ENCODE peak calls at places on chromosomes 13 and 19, in four cellular contexts. One of them, this sample, is unnamed.

GRCh38 chr13:29125934-29126424 is 305.8 kb downstream of the MTUS2 start:
- DNase-seq in GM13977: peak
- DNase-seq in WTC11: no peak
- DNase-seq in CD4-positive, alpha-beta T cell: no peak
- DNase-seq in this sample: peak

GRCh38 chr19:28697308-28697707 is 515.6 kb downstream of the UQCRFS1 start:
- DNase-seq in GM13977: no peak
- DNase-seq in WTC11: no peak
- DNase-seq in CD4-positive, alpha-beta T cell: no peak
- DNase-seq in this sample: no peak

GRCh38 chr13:33401238-33401637 is 115.7 kb upstream of the STARD13 start:
- DNase-seq in CD4-positive, alpha-beta T cell: no peak
- DNase-seq in WTC11: no peak
- DNase-seq in GM13977: no peak
- DNase-seq in this sample: no peak

GRCh38 chr13:102582256-102582655 is 14.5 kb upstream of the TPP2 start:
- DNase-seq in WTC11: no peak
- DNase-seq in CD4-positive, alpha-beta T cell: no peak
- DNase-seq in GM13977: no peak
- DNase-seq in this sample: no peak

GRCh38 chr13:105894711-105895110 is 640.8 kb downstream of the EFNB2 start:
- DNase-seq in CD4-positive, alpha-beta T cell: no peak
- DNase-seq in GM13977: no peak
- DNase-seq in WTC11: no peak
- DNase-seq in this sample: no peak

GRCh38 chr13:114148521-114148855 is 16.1 kb upstream of the RASA3 start:
- DNase-seq in WTC11: no peak
- DNase-seq in CD4-positive, alpha-beta T cell: peak
- DNase-seq in GM13977: peak
- DNase-seq in this sample: peak

GRCh38 chr13:62431852-62432251 is 1016.2 kb upstream of the PCDH20 start:
- DNase-seq in CD4-positive, alpha-beta T cell: no peak
- DNase-seq in GM13977: no peak
- DNase-seq in WTC11: no peak
- DNase-seq in this sample: no peak

GRCh38 chr13:113151745-113152707 is 6.4 kb upstream of the PROZ start:
- DNase-seq in WTC11: no peak
- DNase-seq in CD4-positive, alpha-beta T cell: no peak
- DNase-seq in GM13977: peak
- DNase-seq in this sample: peak

GRCh38 chr13:24252136-24252535 is 57.2 kb upstream of the C1QTNF9 start:
- DNase-seq in WTC11: no peak
- DNase-seq in GM13977: no peak
- DNase-seq in CD4-positive, alpha-beta T cell: no peak
- DNase-seq in this sample: no peak

GRCh38 chr19:10259162-10259905 is 7.3 kb downstream of the MRPL4 start:
- DNase-seq in WTC11: peak
- DNase-seq in GM13977: peak
- DNase-seq in CD4-positive, alpha-beta T cell: peak
- DNase-seq in this sample: peak

GRCh38 chr13:111961236-111961635 is 105.7 kb upstream of the SOX1 start:
- DNase-seq in WTC11: no peak
- DNase-seq in GM13977: no peak
- DNase-seq in CD4-positive, alpha-beta T cell: no peak
- DNase-seq in this sample: no peak

GRCh38 chr13:113777311-113778260 is 18.6 kb downstream of the TMEM255B start:
- DNase-seq in WTC11: peak
- DNase-seq in CD4-positive, alpha-beta T cell: no peak
- DNase-seq in GM13977: no peak
- DNase-seq in this sample: no peak

GRCh38 chr13:109345433-109345941 is 440.9 kb downstream of the IRS2 start:
- DNase-seq in GM13977: no peak
- DNase-seq in CD4-positive, alpha-beta T cell: no peak
- DNase-seq in WTC11: no peak
- DNase-seq in this sample: no peak

GRCh38 chr19:49255674-49256073 is 69.3 kb downstream of the SLC6A16 start:
- DNase-seq in CD4-positive, alpha-beta T cell: no peak
- DNase-seq in WTC11: no peak
- DNase-seq in GM13977: no peak
- DNase-seq in this sample: no peak

GRCh38 chr13:98771838-98772611 is 19.6 kb upstream of the SLC15A1 start:
- DNase-seq in WTC11: no peak
- DNase-seq in GM13977: no peak
- DNase-seq in CD4-positive, alpha-beta T cell: no peak
- DNase-seq in this sample: no peak

GRCh38 chr13:101289764-101290163 is 126.5 kb downstream of the NALCN start:
- DNase-seq in WTC11: peak
- DNase-seq in GM13977: no peak
- DNase-seq in CD4-positive, alpha-beta T cell: no peak
- DNase-seq in this sample: no peak

GRCh38 chr13:89554801-89555200 is 1792.7 kb upstream of the MIR17HG start:
- DNase-seq in CD4-positive, alpha-beta T cell: no peak
- DNase-seq in GM13977: no peak
- DNase-seq in WTC11: no peak
- DNase-seq in this sample: no peak

GRCh38 chr19:38656171-38656981 is 8.9 kb downstream of the ACTN4 start:
- DNase-seq in CD4-positive, alpha-beta T cell: no peak
- DNase-seq in GM13977: no peak
- DNase-seq in WTC11: no peak
- DNase-seq in this sample: no peak

GRCh38 chr19:48487944-48488343 is 18.8 kb downstream of the CYTH2 start:
- DNase-seq in WTC11: no peak
- DNase-seq in GM13977: no peak
- DNase-seq in CD4-positive, alpha-beta T cell: no peak
- DNase-seq in this sample: no peak

GRCh38 chr13:108154421-108154858 is 60.9 kb downstream of the LIG4 start:
- DNase-seq in WTC11: no peak
- DNase-seq in GM13977: no peak
- DNase-seq in CD4-positive, alpha-beta T cell: no peak
- DNase-seq in this sample: no peak

GRCh38 chr13:38674208-38674607 is 12.7 kb upstream of the FREM2 start:
- DNase-seq in WTC11: no peak
- DNase-seq in CD4-positive, alpha-beta T cell: no peak
- DNase-seq in GM13977: no peak
- DNase-seq in this sample: no peak

GRCh38 chr13:111526922-111527321 is 206.5 kb downstream of the TEX29 start:
- DNase-seq in CD4-positive, alpha-beta T cell: no peak
- DNase-seq in GM13977: no peak
- DNase-seq in WTC11: no peak
- DNase-seq in this sample: no peak

GRCh38 chr19:55398200-55398947 is 9.2 kb downstream of the UBE2S start:
- DNase-seq in GM13977: peak
- DNase-seq in CD4-positive, alpha-beta T cell: no peak
- DNase-seq in WTC11: no peak
- DNase-seq in this sample: peak

GRCh38 chr13:45472171-45472705 is 7.5 kb downstream of the COG3 start:
- DNase-seq in WTC11: no peak
- DNase-seq in GM13977: no peak
- DNase-seq in CD4-positive, alpha-beta T cell: no peak
- DNase-seq in this sample: no peak

GRCh38 chr19:6586726-6587092 is 4.2 kb downstream of the CD70 start:
- DNase-seq in WTC11: no peak
- DNase-seq in GM13977: no peak
- DNase-seq in CD4-positive, alpha-beta T cell: no peak
- DNase-seq in this sample: no peak

GRCh38 chr13:43767351-43767901 is 19.3 kb downstream of the ENOX1 start:
- DNase-seq in GM13977: no peak
- DNase-seq in WTC11: no peak
- DNase-seq in CD4-positive, alpha-beta T cell: no peak
- DNase-seq in this sample: no peak

GRCh38 chr13:91406619-91407018 is 8.2 kb downstream of the GPC5 start:
- DNase-seq in GM13977: peak
- DNase-seq in CD4-positive, alpha-beta T cell: no peak
- DNase-seq in WTC11: peak
- DNase-seq in this sample: peak

GRCh38 chr19:38679839-38680238 is 32.4 kb downstream of the ACTN4 start:
- DNase-seq in WTC11: no peak
- DNase-seq in CD4-positive, alpha-beta T cell: no peak
- DNase-seq in GM13977: no peak
- DNase-seq in this sample: no peak

GRCh38 chr13:98643479-98643878 is 66.6 kb upstream of the STK24 start:
- DNase-seq in GM13977: no peak
- DNase-seq in WTC11: no peak
- DNase-seq in CD4-positive, alpha-beta T cell: no peak
- DNase-seq in this sample: no peak

GRCh38 chr13:99220199-99220931 is 19.7 kb downstream of the UBAC2 start:
- DNase-seq in GM13977: no peak
- DNase-seq in CD4-positive, alpha-beta T cell: no peak
- DNase-seq in WTC11: no peak
- DNase-seq in this sample: no peak

GRCh38 chr13:114115796-114116195 is 16.6 kb downstream of the RASA3 start:
- DNase-seq in GM13977: no peak
- DNase-seq in WTC11: no peak
- DNase-seq in CD4-positive, alpha-beta T cell: peak
- DNase-seq in this sample: no peak

GRCh38 chr19:48490980-48491792 is 20.4 kb downstream of the LMTK3 start:
- DNase-seq in CD4-positive, alpha-beta T cell: peak
- DNase-seq in WTC11: peak
- DNase-seq in GM13977: peak
- DNase-seq in this sample: peak

GRCh38 chr19:48990400-48990799 is 2.7 kb downstream of the GYS1 start:
- DNase-seq in CD4-positive, alpha-beta T cell: no peak
- DNase-seq in GM13977: no peak
- DNase-seq in WTC11: no peak
- DNase-seq in this sample: no peak

GRCh38 chr13:23822252-23822824 is 66.9 kb downstream of the MIPEP start:
- DNase-seq in CD4-positive, alpha-beta T cell: no peak
- DNase-seq in WTC11: no peak
- DNase-seq in GM13977: no peak
- DNase-seq in this sample: no peak

DNA sequence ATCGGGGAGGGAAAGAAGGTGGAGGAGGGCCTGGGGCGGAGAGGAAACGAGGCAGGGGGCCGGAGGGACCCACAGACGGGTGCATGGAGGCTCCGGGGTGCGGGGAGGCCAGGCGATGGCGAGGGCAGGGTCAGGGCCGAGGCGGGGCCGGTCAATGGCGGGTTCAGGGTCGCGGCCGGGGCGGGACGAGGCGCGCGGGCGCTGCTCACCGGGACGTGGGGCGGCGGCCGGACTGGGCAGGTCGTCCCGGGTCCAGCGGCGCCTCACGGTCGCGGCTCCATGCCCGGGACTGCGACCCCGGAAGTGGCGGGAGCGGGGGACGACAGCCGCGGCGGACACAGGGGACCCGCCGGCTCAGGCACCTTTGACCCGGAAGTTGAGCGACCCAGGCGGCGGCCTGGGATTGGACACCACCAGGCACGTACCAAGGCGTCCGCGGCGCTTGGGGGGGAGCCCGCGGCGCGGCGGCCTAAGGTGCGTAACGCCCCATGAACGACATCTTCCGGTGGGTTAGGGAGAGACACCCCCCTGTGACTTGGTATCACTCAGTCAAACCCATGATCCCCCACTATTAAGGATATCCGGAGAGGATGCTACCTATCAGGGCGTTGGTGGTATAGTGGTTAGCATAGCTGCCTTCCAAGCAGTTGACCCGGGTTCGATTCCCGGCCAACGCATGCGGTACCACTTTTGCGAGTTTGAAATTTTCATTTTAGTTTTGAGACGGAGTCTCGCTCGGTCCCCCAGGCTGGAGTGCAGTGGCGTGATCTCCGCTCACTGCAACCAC is at the start of gene DPP9:
- DNase-seq in CD4-positive, alpha-beta T cell: peak
- DNase-seq in WTC11: peak
- DNase-seq in GM13977: peak
- DNase-seq in this sample: peak
- TF ChIP-seq CTCF in CD4-positive, alpha-beta T cell: no peak
- TF ChIP-seq CTCF in WTC11: no peak
- TF ChIP-seq CTCF in GM13977: peak
- TF ChIP-seq CTCF in this sample: no peak

DNA sequence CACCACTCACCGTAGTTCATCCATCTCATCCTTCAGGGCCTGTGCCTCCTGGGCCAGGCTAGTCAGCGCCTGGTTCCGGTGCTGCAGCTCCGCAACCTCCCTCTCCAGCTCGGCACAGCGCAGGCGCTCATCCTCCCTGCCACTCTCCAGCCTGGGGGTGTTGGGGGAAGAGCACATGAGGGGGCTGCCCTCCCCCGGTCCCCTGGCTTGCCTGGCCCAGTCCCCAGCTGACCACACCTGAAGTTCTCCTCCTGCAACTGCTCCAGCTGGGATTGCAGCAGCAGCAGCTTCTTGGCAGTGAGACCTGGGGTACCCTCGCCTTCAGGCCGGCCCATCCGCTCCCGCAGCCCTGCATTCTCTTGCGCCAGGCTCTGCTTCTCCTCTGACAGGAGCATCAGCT is 4.4 kb downstream of the HOOK2 start:
- DNase-seq in WTC11: no peak
- DNase-seq in CD4-positive, alpha-beta T cell: no peak
- DNase-seq in GM13977: no peak
- DNase-seq in this sample: no peak
- TF ChIP-seq CTCF in WTC11: no peak
- TF ChIP-seq CTCF in CD4-positive, alpha-beta T cell: no peak
- TF ChIP-seq CTCF in GM13977: no peak
- TF ChIP-seq CTCF in this sample: no peak

GRCh38 chr13:79681069-79681468 is 200.1 kb downstream of the NDFIP2 start:
- DNase-seq in CD4-positive, alpha-beta T cell: no peak
- DNase-seq in GM13977: no peak
- DNase-seq in WTC11: no peak
- DNase-seq in this sample: no peak

GRCh38 chr13:79686441-79686840 is 205.5 kb downstream of the NDFIP2 start:
- DNase-seq in WTC11: no peak
- DNase-seq in GM13977: no peak
- DNase-seq in CD4-positive, alpha-beta T cell: no peak
- DNase-seq in this sample: no peak

GRCh38 chr13:79680485-79680884 is 199.5 kb downstream of the NDFIP2 start:
- DNase-seq in CD4-positive, alpha-beta T cell: no peak
- DNase-seq in WTC11: no peak
- DNase-seq in GM13977: no peak
- DNase-seq in this sample: no peak

GRCh38 chr13:79682164-79682563 is 201.2 kb downstream of the NDFIP2 start:
- DNase-seq in CD4-positive, alpha-beta T cell: no peak
- DNase-seq in WTC11: no peak
- DNase-seq in GM13977: no peak
- DNase-seq in this sample: no peak

GRCh38 chr13:79684426-79684825 is 203.5 kb downstream of the NDFIP2 start:
- DNase-seq in GM13977: no peak
- DNase-seq in CD4-positive, alpha-beta T cell: no peak
- DNase-seq in WTC11: no peak
- DNase-seq in this sample: no peak
- TF ChIP-seq CTCF in GM13977: no peak
- TF ChIP-seq CTCF in CD4-positive, alpha-beta T cell: no peak
- TF ChIP-seq CTCF in WTC11: no peak
- TF ChIP-seq CTCF in this sample: no peak

GRCh38 chr19:8321067-8321759 is at the start of the genes NDUFA7 and RPS28:
- DNase-seq in WTC11: peak
- DNase-seq in CD4-positive, alpha-beta T cell: peak
- DNase-seq in GM13977: peak
- DNase-seq in this sample: peak
- TF ChIP-seq CTCF in WTC11: no peak
- TF ChIP-seq CTCF in CD4-positive, alpha-beta T cell: peak
- TF ChIP-seq CTCF in GM13977: peak
- TF ChIP-seq CTCF in this sample: peak